ENCODE peak calls at places on chromosome 3, in five cellular contexts. D, P, F, A and N are unnamed samples.

GRCh38 chr3:45191924-45192417 is 34.1 kb downstream of the TMEM158 start:
- DNase-seq in A (no peak), D (no peak), F (no peak), P (no peak), N (no peak)

GRCh38 chr3:11548721-11549131 is 95.0 kb downstream of the VGLL4 start:
- DNase-seq in A (no peak), F (peak), D (peak), P (no peak), N (no peak)

GRCh38 chr3:139846729-139847128 is 88.3 kb upstream of the CLSTN2 start:
- DNase-seq in D (no peak), A (no peak), P (no peak), F (no peak), N (no peak)

GRCh38 chr3:155753038-155753647 is 8.3 kb upstream of the PLCH1 start:
- DNase-seq in D (no peak), P (no peak), F (peak), A (no peak), N (no peak)

GRCh38 chr3:120077726-120078125 is 16.5 kb downstream of the GSK3B start:
- DNase-seq in P (no peak), A (no peak), F (no peak), D (no peak), N (no peak)

GRCh38 chr3:194205675-194206133 is 69.8 kb downstream of the HES1 start:
- DNase-seq in D (no peak), F (no peak), A (no peak), P (no peak), N (no peak)

GRCh38 chr3:158789592-158789991 is 12.3 kb upstream of the MFSD1 start:
- DNase-seq in F (peak), D (peak), P (no peak), A (no peak), N (no peak)

GRCh38 chr3:6392123-6392522 is 468.8 kb upstream of the GRM7 start:
- DNase-seq in D (no peak), F (no peak), A (no peak), P (no peak), N (no peak)

GRCh38 chr3:133941390-133941789 is 45.7 kb upstream of the RAB6B start:
- DNase-seq in P (no peak), A (no peak), F (peak), D (peak), N (no peak)

GRCh38 chr3:51706788-51707731 is at the start of gene GRM2:
- DNase-seq in D (peak), F (peak), A (peak), P (peak), N (no peak)

GRCh38 chr3:31704651-31705179 is 172.0 kb downstream of the STT3B start:
- DNase-seq in P (peak), F (peak), A (no peak), D (peak), N (no peak)

GRCh38 chr3:105691633-105692032 is 177.2 kb downstream of the CBLB start:
- DNase-seq in F (no peak), D (no peak), P (no peak), A (no peak), N (no peak)

GRCh38 chr3:188881954-188882641 is 289.7 kb upstream of the TPRG1 start:
- DNase-seq in P (no peak), F (peak), A (no peak), D (peak), N (no peak)

GRCh38 chr3:154131850-154132249 is 10.7 kb downstream of the ARHGEF26 start:
- DNase-seq in D (no peak), F (no peak), P (no peak), A (no peak), N (no peak)

GRCh38 chr3:44568561-44568960 is 13.6 kb downstream of the ZKSCAN7 start:
- DNase-seq in D (no peak), F (peak), P (no peak), A (no peak), N (no peak)

GRCh38 chr3:10992017-10992945 is at the start of gene SLC6A1:
- DNase-seq in P (peak), F (no peak), A (peak), D (peak), N (no peak)

GRCh38 chr3:72018339-72018984 is 233.5 kb upstream of the PROK2 start:
- DNase-seq in F (no peak), D (peak), P (peak), A (no peak), N (no peak)

GRCh38 chr3:184337981-184338380 is 581 bp downstream of the FAM131A start:
- DNase-seq in P (peak), D (no peak), F (no peak), A (no peak), N (no peak)